ENCODE peak calls at places on chromosomes 16 and 17, in six cellular contexts. V is neuronal stem cell, L is PC-3, S is HepG2, R is heart left ventricle, M is lower lobe of right lung. Q is an unnamed sample. For H3K4me1, the result is how much of the 10 kb centered on the place peaks cover.

GRCh38 chr16:71507061-71507460 is 17.9 kb upstream of the ZNF19 start:
- DNase-seq in M (no peak), R (no peak), V (no peak), L (no peak), S (no peak), Q (no peak)

GRCh38 chr16:12462690-12463646 is 340.7 kb downstream of the CPPED1 start:
- DNase-seq in S (no peak), R (no peak), L (no peak), M (no peak), V (no peak), Q (no peak)

GRCh38 chr17:75511610-75512575 is 3.4 kb downstream of the CASKIN2 start:
- DNase-seq in V (no peak), R (peak), L (no peak), M (peak), S (peak), Q (peak)

GRCh38 chr17:11996722-11997146 is 541 bp downstream of the ZNF18 start:
- DNase-seq in S (peak), M (no peak), R (no peak), L (peak), V (no peak), Q (no peak)

GRCh38 chr16:84764970-84765369 is 54.8 kb upstream of the CRISPLD2 start:
- DNase-seq in L (no peak), M (no peak), S (no peak), R (no peak), V (no peak), Q (no peak)

GRCh38 chr17:80781851-80782277 is 209.8 kb upstream of the CHMP6 start:
- DNase-seq in R (no peak), S (no peak), M (no peak), L (no peak), V (no peak), Q (no peak)

GRCh38 chr16:68422396-68422964 is 25.8 kb downstream of the SMPD3 start:
- DNase-seq in S (no peak), M (no peak), L (no peak), R (no peak), V (no peak), Q (no peak)

GRCh38 chr16:4214215-4214621 is 27.7 kb downstream of the SRL start:
- DNase-seq in V (no peak), L (peak), R (no peak), S (peak), M (no peak), Q (peak)

GRCh38 chr16:60905806-60906205 is 1130.4 kb downstream of the CDH8 start:
- DNase-seq in S (no peak), R (no peak), L (no peak), V (peak), M (no peak), Q (no peak)

GRCh38 chr16:59330030-59330670 is 596.0 kb upstream of the GOT2 start:
- DNase-seq in S (no peak), R (no peak), V (peak), L (no peak), M (no peak), Q (no peak)

GRCh38 chr17:72024457-72024856 is 96.4 kb upstream of the SOX9 start:
- DNase-seq in V (no peak), S (no peak), L (no peak), M (no peak), R (no peak), Q (no peak)

GRCh38 chr16:89570342-89570923 is 5.1 kb upstream of the CPNE7 start:
- DNase-seq in R (no peak), M (no peak), V (no peak), L (no peak), S (no peak), Q (no peak)

GRCh38 chr16:89363621-89364393 is 126.6 kb downstream of the ANKRD11 start:
- DNase-seq in M (no peak), V (no peak), L (peak), R (no peak), S (peak), Q (peak)

GRCh38 chr16:81431554-81432353 is 12.9 kb upstream of the CMIP start:
- DNase-seq in L (peak), S (peak), V (no peak), R (peak), M (peak), Q (no peak)

GRCh38 chr16:11794991-11795886 is 1.8 kb downstream of the ZC3H7A start:
- DNase-seq in L (no peak), S (no peak), V (no peak), R (no peak), M (no peak), Q (no peak)

GRCh38 chr17:57945999-57946797 is 9.0 kb downstream of the CUEDC1 start:
- DNase-seq in V (no peak), M (no peak), S (no peak), R (peak), L (no peak), Q (no peak)

GRCh38 chr17:9054611-9055010 is 33.3 kb downstream of the NTN1 start:
- DNase-seq in V (peak), R (no peak), M (no peak), L (no peak), S (no peak), Q (no peak)

GRCh38 chr16:6558133-6558532 is 774.5 kb upstream of the RBFOX1 start:
- DNase-seq in V (no peak), R (no peak), M (no peak), L (no peak), S (no peak), Q (no peak)

DNA sequence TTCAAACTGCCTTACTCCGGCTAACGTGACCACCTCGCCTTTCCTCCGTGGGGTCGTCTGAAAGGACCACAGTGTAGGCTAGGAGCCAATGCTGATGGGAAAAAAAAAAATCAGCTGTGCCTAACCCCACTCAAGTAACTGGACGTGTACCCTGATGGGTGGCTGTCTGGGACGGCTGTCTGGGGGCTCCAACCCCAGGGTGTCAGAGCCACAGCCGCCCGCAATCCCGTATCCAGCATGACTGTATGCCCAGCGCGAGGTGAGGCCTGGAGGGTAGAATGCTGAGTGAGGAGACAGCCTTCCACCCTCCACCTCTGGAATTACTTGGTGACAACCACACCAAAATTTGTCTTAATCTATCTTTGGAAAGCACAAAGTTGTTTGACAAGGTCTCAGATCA is 2.8 kb downstream of the CSNK1D start:
- DNase-seq in R (no peak), S (no peak), M (no peak), L (no peak), V (no peak), Q (no peak)
- H3K4me3 ChIP-seq in R (no peak), S (no peak), M (no peak), L (peak), V (no peak), Q (no peak)

GRCh38 chr17:27513849-27514248 is 57.6 kb downstream of the KSR1 start:
- DNase-seq in S (no peak), L (no peak), R (no peak), V (no peak), M (no peak), Q (no peak)
- H3K4me1 ChIP-seq in S (under half), L (under half), R (under half), V (under half), M (under half), Q (under half)

GRCh38 chr17:2635241-2635640 is 41.8 kb downstream of the PAFAH1B1 start:
- DNase-seq in V (no peak), M (no peak), L (no peak), R (no peak), S (no peak), Q (no peak)

GRCh38 chr17:2636169-2636930 is 42.9 kb downstream of the PAFAH1B1 start:
- DNase-seq in M (no peak), R (no peak), S (no peak), V (no peak), L (no peak), Q (no peak)

GRCh38 chr17:2637422-2637821 is 44.0 kb downstream of the PAFAH1B1 start:
- DNase-seq in V (no peak), M (no peak), L (no peak), R (no peak), S (no peak), Q (no peak)

GRCh38 chr17:2634361-2634960 is 41.0 kb downstream of the PAFAH1B1 start:
- DNase-seq in V (no peak), S (no peak), R (no peak), M (no peak), L (peak), Q (peak)

GRCh38 chr17:2635675-2636074 is 42.2 kb downstream of the PAFAH1B1 start:
- DNase-seq in L (no peak), S (no peak), V (no peak), R (no peak), M (no peak), Q (no peak)
- H3K27ac ChIP-seq in L (no peak), S (no peak), V (no peak), R (no peak), M (no peak), Q (no peak)

DNA sequence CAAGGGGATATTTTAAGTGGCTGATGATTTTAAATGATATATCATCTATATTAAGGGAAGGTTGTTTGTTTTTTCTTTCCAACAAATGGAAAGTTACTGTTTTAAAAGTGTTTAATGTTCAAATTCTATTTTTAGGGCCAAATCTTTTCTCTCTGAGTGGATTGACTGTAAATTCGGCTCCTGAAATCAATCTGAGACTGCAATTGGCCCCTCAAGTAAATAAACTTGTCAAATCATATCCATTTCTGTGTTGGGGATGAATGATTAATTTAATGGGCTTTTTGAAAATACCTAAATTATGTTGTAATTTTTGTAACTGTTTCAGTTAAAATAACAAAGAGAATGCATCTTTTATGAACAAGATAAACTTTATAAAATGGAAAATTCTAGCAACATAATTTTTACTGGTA is 2.6 kb downstream of the HS3ST3A1 start:
- DNase-seq in S (no peak), L (no peak), V (no peak), R (no peak), M (no peak), Q (no peak)
- H3K4me3 ChIP-seq in S (no peak), L (peak), V (peak), R (no peak), M (no peak), Q (no peak)

GRCh38 chr17:31490991-31491793 is 99.7 kb downstream of the RAB11FIP4 start:
- DNase-seq in V (no peak), L (no peak), S (no peak), R (no peak), M (peak), Q (no peak)

GRCh38 chr17:31492880-31493655 is 101.6 kb downstream of the RAB11FIP4 start:
- DNase-seq in M (peak), L (no peak), V (no peak), S (no peak), R (peak), Q (no peak)

GRCh38 chr17:31492206-31492605 is 100.7 kb downstream of the RAB11FIP4 start:
- DNase-seq in S (no peak), R (no peak), M (no peak), L (no peak), V (no peak), Q (no peak)

GRCh38 chr17:31490019-31490383 is 98.5 kb downstream of the RAB11FIP4 start:
- DNase-seq in S (no peak), M (no peak), R (no peak), L (no peak), V (no peak), Q (no peak)

GRCh38 chr17:31491794-31492171 is 100.3 kb downstream of the RAB11FIP4 start:
- DNase-seq in R (no peak), L (no peak), M (no peak), V (no peak), S (no peak), Q (no peak)
- H3K4me1 ChIP-seq in R (under half), L (under half), M (half or more), V (under half), S (half or more), Q (half or more)

GRCh38 chr16:58196898-58197313 is 1.0 kb downstream of the CSNK2A2 start:
- DNase-seq in L (no peak), S (no peak), M (no peak), R (no peak), V (no peak), Q (no peak)
- H3K27ac ChIP-seq in L (no peak), S (peak), M (peak), R (peak), V (no peak), Q (no peak)

GRCh38 chr17:78977992-78978973 is 1.4 kb downstream of the LGALS3BP start:
- DNase-seq in S (no peak), R (peak), M (no peak), V (no peak), L (no peak), Q (no peak)
- H3K4me3 ChIP-seq in S (peak), R (peak), M (peak), V (no peak), L (no peak), Q (peak)

GRCh38 chr17:65050438-65050837 is 6.1 kb downstream of the GNA13 start:
- DNase-seq in L (no peak), M (no peak), V (no peak), R (no peak), S (no peak), Q (no peak)

GRCh38 chr17:65053354-65053881 is 3.1 kb downstream of the GNA13 start:
- DNase-seq in V (no peak), M (no peak), L (no peak), S (no peak), R (no peak), Q (no peak)

GRCh38 chr17:65051922-65052321 is 4.6 kb downstream of the GNA13 start:
- DNase-seq in L (no peak), M (no peak), R (no peak), S (no peak), V (no peak), Q (no peak)

GRCh38 chr17:65054602-65055001 is 1.9 kb downstream of the GNA13 start:
- DNase-seq in V (no peak), S (no peak), L (peak), R (no peak), M (no peak), Q (peak)

DNA sequence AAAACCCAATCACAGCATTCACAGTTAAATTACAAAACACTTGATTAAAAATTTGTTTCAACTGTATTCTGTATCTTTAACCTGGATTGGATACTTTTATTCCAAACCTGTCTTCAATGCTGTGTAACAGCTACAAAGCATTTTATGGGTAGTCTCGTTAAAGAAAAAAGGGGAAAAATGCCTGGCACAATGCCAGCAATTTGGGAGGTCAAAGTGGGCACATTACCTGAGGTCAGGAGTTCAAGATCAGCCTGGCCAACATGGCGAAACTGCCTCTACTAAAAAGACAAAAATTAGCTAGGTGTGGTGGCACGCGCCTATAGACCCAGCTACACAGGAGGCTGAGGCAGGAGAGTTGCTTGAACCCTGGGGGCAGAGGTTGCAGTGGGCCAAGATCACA is 4.0 kb downstream of the GNA13 start:
- DNase-seq in L (no peak), V (no peak), R (no peak), M (no peak), S (no peak), Q (no peak)
- H3K4me1 ChIP-seq in L (under half), V (under half), R (under half), M (half or more), S (under half), Q (under half)

DNA sequence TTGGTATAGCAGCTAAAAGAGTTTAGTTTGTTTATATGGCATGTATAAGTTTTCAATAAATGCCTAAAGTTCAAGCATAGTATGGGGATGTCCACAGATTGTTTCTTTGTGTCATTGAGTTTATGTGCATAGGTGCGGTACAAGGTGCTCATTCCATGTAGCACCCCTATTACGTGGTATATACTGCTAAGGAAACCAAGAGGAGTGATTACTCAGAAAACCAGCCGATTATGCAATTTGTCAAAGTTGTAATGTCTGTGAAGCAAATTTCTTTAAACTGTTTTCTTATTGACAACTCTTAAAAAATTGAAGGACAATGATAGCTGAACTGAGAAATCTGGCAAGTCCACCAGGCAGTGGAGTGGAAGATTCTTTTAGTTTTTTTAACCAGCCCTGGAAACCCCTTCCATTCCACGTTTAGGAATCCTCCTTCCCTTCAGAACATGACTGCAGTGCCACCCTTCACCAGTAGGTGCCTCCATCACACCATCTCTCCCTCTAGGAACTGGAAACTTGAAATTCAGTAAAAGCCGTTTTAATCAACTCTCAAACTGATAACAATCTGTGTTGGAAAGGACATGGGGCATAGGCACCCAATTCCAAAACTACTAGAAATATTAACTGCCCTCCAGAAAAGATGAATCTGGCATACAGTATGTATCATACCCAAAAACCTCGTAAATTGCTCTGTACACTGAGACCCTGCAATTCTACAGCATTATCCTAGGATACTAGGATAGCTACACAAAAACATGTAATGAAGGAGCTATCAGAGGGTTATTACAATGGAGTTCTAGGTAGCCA is 43.5 kb downstream of the REXO5 start:
- DNase-seq in S (peak), M (peak), L (peak), R (peak), V (peak), Q (peak)
- H3K27ac ChIP-seq in S (no peak), M (peak), L (no peak), R (peak), V (no peak), Q (no peak)

GRCh38 chr16:30061195-30061554 is 4.4 kb upstream of the ALDOA start:
- DNase-seq in V (no peak), M (no peak), R (no peak), L (no peak), S (no peak), Q (no peak)
- H3K4me3 ChIP-seq in V (no peak), M (no peak), R (no peak), L (no peak), S (no peak), Q (no peak)

Q was measured in PC-9.